ENCODE peak calls at places on chromosomes 3 and 15, in four cellular contexts. I is H1, R is K562, S is GM12878. H is an unnamed sample.

GRCh38 chr3:42839616-42840015 is 30.4 kb downstream of the ACKR2 start:
- DNase-seq in I (no peak), R (peak; percentile 73), S (peak; percentile 45), H (peak; percentile 73)

GRCh38 chr3:150252462-150252861 is 155.6 kb upstream of the TSC22D2 start:
- DNase-seq in I (no peak), R (no peak), S (no peak), H (peak; percentile 22)

GRCh38 chr3:120693439-120694172 is 11.6 kb upstream of the HGD start:
- DNase-seq in I (no peak), R (no peak), S (no peak), H (peak; percentile 86)

GRCh38 chr15:89130194-89130593 is 41.9 kb downstream of the ABHD2 start:
- DNase-seq in I (no peak), R (no peak), S (no peak), H (no peak)

GRCh38 chr15:94722025-94722636 is 490.8 kb downstream of the MCTP2 start:
- DNase-seq in I (no peak), R (no peak), S (no peak), H (no peak)

GRCh38 chr15:40289140-40289775 is 6.4 kb upstream of the ANKRD63 start:
- DNase-seq in I (no peak), R (no peak), S (no peak), H (no peak)

GRCh38 chr3:115615001-115615447 is 8.3 kb upstream of the GAP43 start:
- DNase-seq in I (no peak), R (no peak), S (no peak), H (peak; percentile 52)

GRCh38 chr15:76533995-76534394 is 197.4 kb downstream of the ISL2 start:
- DNase-seq in I (no peak), R (no peak), S (no peak), H (peak; percentile 32)

GRCh38 chr3:71859128-71859519 is 74.2 kb upstream of the PROK2 start:
- DNase-seq in I (no peak), R (no peak), S (no peak), H (peak; percentile 16)

GRCh38 chr3:53426918-53427317 is 67.5 kb upstream of the CACNA1D start:
- DNase-seq in I (no peak), R (peak; percentile 19), S (no peak), H (peak; percentile 47)

GRCh38 chr15:74870496-74871213 is 2.5 kb downstream of the SCAMP2 start:
- DNase-seq in I (no peak), R (no peak), S (no peak), H (no peak)

GRCh38 chr15:74867562-74868458 is 5.4 kb downstream of the SCAMP2 start:
- DNase-seq in I (no peak), R (no peak), S (no peak), H (no peak)

GRCh38 chr15:74872702-74873035 is 496 bp downstream of the SCAMP2 start:
- DNase-seq in I (no peak), R (no peak), S (no peak), H (no peak)

GRCh38 chr15:74869372-74869725 is 3.8 kb downstream of the SCAMP2 start:
- DNase-seq in I (no peak), R (no peak), S (no peak), H (no peak)

DNA sequence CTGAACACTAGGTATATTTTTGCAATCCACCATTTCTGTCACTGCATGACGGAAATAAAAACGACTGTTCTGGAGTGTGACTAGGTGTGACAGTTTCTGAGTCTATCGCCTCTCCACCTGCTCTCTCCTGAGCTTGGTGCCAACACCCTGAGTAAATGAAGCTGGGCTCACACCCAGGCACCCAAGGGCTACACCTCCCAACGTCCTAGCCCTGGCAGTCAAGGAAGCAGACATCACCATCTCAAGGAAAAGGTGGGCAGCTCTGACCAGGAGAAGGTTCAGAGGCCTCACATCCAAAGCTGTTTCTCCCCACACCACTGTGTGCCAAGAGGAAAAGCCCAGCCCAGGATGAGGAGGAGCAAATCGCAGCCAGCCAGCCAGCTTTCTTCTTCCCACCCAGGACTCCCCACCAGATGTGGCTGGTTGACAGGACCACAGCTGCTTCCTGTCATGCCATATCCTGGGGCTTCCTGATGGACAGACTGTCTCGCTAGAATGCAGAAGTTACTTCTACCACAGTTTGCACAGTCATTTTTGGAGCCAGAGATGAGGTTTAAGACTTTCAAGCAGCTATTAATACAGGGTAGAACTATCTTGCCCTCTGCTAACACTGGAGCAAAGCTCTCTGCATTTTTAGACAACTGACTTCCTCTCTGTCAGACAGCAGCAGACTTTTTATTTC is 3.3 kb downstream of the SCAMP2 start:
- DNase-seq in I (no peak), R (no peak), S (peak; percentile 97), H (no peak)
- TF ChIP-seq CBX5 in I (no peak), R (no peak), S (peak; percentile 85), H (no peak)

GRCh38 chr15:57476533-57476975 is 100.2 kb downstream of the CGNL1 start:
- DNase-seq in I (no peak), R (no peak), S (no peak), H (peak; percentile 21)
- TF ChIP-seq CBX5 in I (no peak), R (no peak), S (no peak), H (no peak)

DNA sequence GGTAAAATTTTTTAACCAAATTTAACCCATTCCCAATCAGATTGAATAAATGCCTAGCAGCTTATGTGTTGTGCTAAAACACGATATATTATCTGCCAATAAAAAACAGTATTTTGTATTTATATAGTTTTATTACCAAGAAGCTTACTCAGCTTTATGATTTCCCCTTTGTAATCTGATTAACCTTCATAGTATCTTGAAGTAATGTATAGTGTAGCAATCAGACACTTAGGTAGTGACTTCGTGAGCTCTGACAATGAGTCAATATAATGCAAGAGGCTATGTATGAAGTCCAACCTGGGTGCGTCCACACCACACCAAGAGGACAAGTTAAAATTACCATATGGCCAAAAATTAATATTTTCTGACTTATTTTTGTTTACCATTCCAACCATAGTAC is 2.1 kb upstream of the CNBP start:
- DNase-seq in I (no peak), R (no peak), S (no peak), H (no peak)
- TF ChIP-seq CBX5 in I (no peak), R (no peak), S (no peak), H (no peak)

GRCh38 chr3:128413003-128413370 is 53.7 kb downstream of the DNAJB8 start:
- DNase-seq in I (no peak), R (peak; percentile 51), S (no peak), H (no peak)

GRCh38 chr3:128411574-128412064 is 55.1 kb downstream of the DNAJB8 start:
- DNase-seq in I (no peak), R (no peak), S (no peak), H (no peak)

GRCh38 chr3:128413413-128414205 is 53.1 kb downstream of the DNAJB8 start:
- DNase-seq in I (no peak), R (peak; percentile 57), S (no peak), H (no peak)

GRCh38 chr3:128410669-128411573 is 55.8 kb downstream of the DNAJB8 start:
- DNase-seq in I (no peak), R (peak; percentile 39), S (no peak), H (no peak)

GRCh38 chr3:128412180-128413002 is 54.3 kb downstream of the DNAJB8 start:
- DNase-seq in I (no peak), R (no peak), S (no peak), H (no peak)
- TF ChIP-seq CBX5 in I (no peak), R (no peak), S (no peak), H (no peak)

GRCh38 chr15:62165029-62165792 is at the start of gene C2CD4B:
- DNase-seq in I (no peak), R (no peak), S (no peak), H (no peak)
- TF ChIP-seq CBX5 in I (no peak), R (no peak), S (no peak), H (no peak)

DNA sequence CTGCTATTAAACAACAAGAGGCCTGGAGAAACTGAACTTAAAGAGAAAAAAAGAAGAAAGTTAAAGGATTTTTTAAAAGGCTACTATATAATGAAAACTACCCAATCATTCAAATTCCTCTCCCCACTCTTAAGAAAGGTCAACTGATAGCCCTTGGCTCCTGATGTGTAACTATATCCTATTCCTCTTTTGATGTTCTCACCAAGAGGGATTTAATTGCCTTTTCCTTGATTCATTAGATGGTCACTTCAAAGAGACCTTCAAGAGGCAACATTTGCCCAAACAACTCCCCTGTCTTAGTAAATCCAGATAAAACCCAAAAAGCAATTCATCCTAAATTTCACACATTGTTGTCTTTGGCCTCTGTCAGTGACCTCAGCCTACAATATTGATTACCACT is 86.0 kb downstream of the FMN1 start:
- DNase-seq in I (no peak), R (no peak), S (no peak), H (no peak)
- TF ChIP-seq CBX5 in I (no peak), R (no peak), S (no peak), H (no peak)

GRCh38 chr15:52139599-52140462 is 27.3 kb upstream of the BCL2L10 start:
- DNase-seq in I (peak; percentile 51), R (peak; percentile 73), S (peak; percentile 39), H (peak; percentile 60)
- TF ChIP-seq CBX5 in I (no peak), R (no peak), S (no peak), H (peak; percentile 36)

GRCh38 chr15:65068436-65068835 is 645 bp upstream of the RASL12 start:
- DNase-seq in I (no peak), R (no peak), S (no peak), H (no peak)

GRCh38 chr15:65066635-65067333 is 1.0 kb downstream of the RASL12 start:
- DNase-seq in I (no peak), R (no peak), S (no peak), H (no peak)

GRCh38 chr15:65067645-65068416 is at the start of gene RASL12:
- DNase-seq in I (no peak), R (peak; percentile 65), S (no peak), H (no peak)

GRCh38 chr15:65066001-65066634 is 1.7 kb downstream of the RASL12 start:
- DNase-seq in I (no peak), R (no peak), S (no peak), H (no peak)

DNA sequence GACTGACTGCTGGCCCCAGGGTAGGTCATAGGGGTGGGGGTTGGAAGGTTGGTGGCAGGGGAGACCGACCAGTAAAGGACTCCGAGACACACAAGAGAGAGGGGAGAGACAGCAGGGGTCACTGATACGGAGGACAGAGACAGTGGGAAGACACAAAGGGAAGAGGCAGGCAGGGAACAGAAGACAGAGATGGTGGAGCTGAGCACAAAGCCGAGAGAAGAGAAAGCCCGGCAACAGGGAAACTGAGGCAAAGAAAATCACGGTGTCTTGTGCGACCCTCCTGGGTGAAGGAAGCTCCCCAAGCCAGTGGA is 502 bp downstream of the RASL12 start:
- DNase-seq in I (no peak), R (no peak), S (no peak), H (no peak)
- TF ChIP-seq CBX5 in I (no peak), R (no peak), S (no peak), H (no peak)

H was measured in HepG2.